ENCODE peak calls at places on chromosome 9, in eight cellular contexts. One of them, this sample, is unnamed.

GRCh38 chr9:123157216-123157615 is 111.2 kb downstream of the STRBP start:
- DNase-seq in ACHN: no peak
- DNase-seq in T follicular helper cell: no peak
- DNase-seq in hippocampal formation: no peak
- DNase-seq in Daoy: no peak
- DNase-seq in mesenchymal stem cell: peak
- DNase-seq in stimulated activated naive CD8-positive, alpha-beta T cell treated with anti-CD3 and anti-CD28 coated beads, Interleukin-15, Interleukin-2, amounts not matched to agents 100 U/mL and 50 U/mL, for 24 hours: no peak
- DNase-seq in cardiac fibroblast: peak
- DNase-seq in this sample: no peak

GRCh38 chr9:92636627-92637026 is 33.3 kb downstream of the IPPK start:
- DNase-seq in ACHN: no peak
- DNase-seq in T follicular helper cell: no peak
- DNase-seq in hippocampal formation: no peak
- DNase-seq in Daoy: no peak
- DNase-seq in mesenchymal stem cell: no peak
- DNase-seq in stimulated activated naive CD8-positive, alpha-beta T cell treated with anti-CD3 and anti-CD28 coated beads, Interleukin-15, Interleukin-2, amounts not matched to agents 100 U/mL and 50 U/mL, for 24 hours: no peak
- DNase-seq in cardiac fibroblast: no peak
- DNase-seq in this sample: no peak

GRCh38 chr9:121450241-121450640 is 49.4 kb downstream of the GGTA1 start:
- DNase-seq in ACHN: no peak
- DNase-seq in T follicular helper cell: no peak
- DNase-seq in hippocampal formation: no peak
- DNase-seq in Daoy: no peak
- DNase-seq in mesenchymal stem cell: peak
- DNase-seq in stimulated activated naive CD8-positive, alpha-beta T cell treated with anti-CD3 and anti-CD28 coated beads, Interleukin-15, Interleukin-2, amounts not matched to agents 100 U/mL and 50 U/mL, for 24 hours: no peak
- DNase-seq in cardiac fibroblast: no peak
- DNase-seq in this sample: no peak

GRCh38 chr9:78863531-78863930 is 566.6 kb downstream of the PSAT1 start:
- DNase-seq in ACHN: no peak
- DNase-seq in T follicular helper cell: no peak
- DNase-seq in hippocampal formation: no peak
- DNase-seq in Daoy: no peak
- DNase-seq in mesenchymal stem cell: no peak
- DNase-seq in stimulated activated naive CD8-positive, alpha-beta T cell treated with anti-CD3 and anti-CD28 coated beads, Interleukin-15, Interleukin-2, amounts not matched to agents 100 U/mL and 50 U/mL, for 24 hours: no peak
- DNase-seq in cardiac fibroblast: no peak
- DNase-seq in this sample: no peak

GRCh38 chr9:37935106-37935505 is 31.2 kb upstream of the SLC25A51 start:
- DNase-seq in ACHN: no peak
- DNase-seq in T follicular helper cell: no peak
- DNase-seq in hippocampal formation: no peak
- DNase-seq in Daoy: no peak
- DNase-seq in mesenchymal stem cell: no peak
- DNase-seq in stimulated activated naive CD8-positive, alpha-beta T cell treated with anti-CD3 and anti-CD28 coated beads, Interleukin-15, Interleukin-2, amounts not matched to agents 100 U/mL and 50 U/mL, for 24 hours: no peak
- DNase-seq in cardiac fibroblast: no peak
- DNase-seq in this sample: no peak

GRCh38 chr9:135394699-135395645 is 84.6 kb upstream of the PPP1R26 start:
- DNase-seq in ACHN: no peak
- DNase-seq in T follicular helper cell: no peak
- DNase-seq in hippocampal formation: no peak
- DNase-seq in Daoy: no peak
- DNase-seq in mesenchymal stem cell: no peak
- DNase-seq in stimulated activated naive CD8-positive, alpha-beta T cell treated with anti-CD3 and anti-CD28 coated beads, Interleukin-15, Interleukin-2, amounts not matched to agents 100 U/mL and 50 U/mL, for 24 hours: no peak
- DNase-seq in cardiac fibroblast: no peak
- DNase-seq in this sample: no peak

GRCh38 chr9:127942152-127943010 is 4.7 kb upstream of the DPM2 start:
- DNase-seq in ACHN: peak
- DNase-seq in T follicular helper cell: no peak
- DNase-seq in hippocampal formation: peak
- DNase-seq in Daoy: peak
- DNase-seq in mesenchymal stem cell: peak
- DNase-seq in stimulated activated naive CD8-positive, alpha-beta T cell treated with anti-CD3 and anti-CD28 coated beads, Interleukin-15, Interleukin-2, amounts not matched to agents 100 U/mL and 50 U/mL, for 24 hours: peak
- DNase-seq in cardiac fibroblast: peak
- DNase-seq in this sample: peak

GRCh38 chr9:137551656-137552534 is at the start of gene MRPL41:
- DNase-seq in ACHN: peak
- DNase-seq in T follicular helper cell: peak
- DNase-seq in hippocampal formation: peak
- DNase-seq in Daoy: peak
- DNase-seq in mesenchymal stem cell: peak
- DNase-seq in stimulated activated naive CD8-positive, alpha-beta T cell treated with anti-CD3 and anti-CD28 coated beads, Interleukin-15, Interleukin-2, amounts not matched to agents 100 U/mL and 50 U/mL, for 24 hours: peak
- DNase-seq in cardiac fibroblast: peak
- DNase-seq in this sample: peak

GRCh38 chr9:101275671-101276250 is 109.0 kb downstream of the BAAT start:
- DNase-seq in ACHN: no peak
- DNase-seq in T follicular helper cell: no peak
- DNase-seq in hippocampal formation: no peak
- DNase-seq in Daoy: no peak
- DNase-seq in mesenchymal stem cell: no peak
- DNase-seq in stimulated activated naive CD8-positive, alpha-beta T cell treated with anti-CD3 and anti-CD28 coated beads, Interleukin-15, Interleukin-2, amounts not matched to agents 100 U/mL and 50 U/mL, for 24 hours: no peak
- DNase-seq in cardiac fibroblast: no peak
- DNase-seq in this sample: no peak

GRCh38 chr9:113526841-113527240 is 63.3 kb downstream of the RGS3 start:
- DNase-seq in ACHN: no peak
- DNase-seq in T follicular helper cell: no peak
- DNase-seq in hippocampal formation: peak
- DNase-seq in Daoy: no peak
- DNase-seq in mesenchymal stem cell: no peak
- DNase-seq in stimulated activated naive CD8-positive, alpha-beta T cell treated with anti-CD3 and anti-CD28 coated beads, Interleukin-15, Interleukin-2, amounts not matched to agents 100 U/mL and 50 U/mL, for 24 hours: no peak
- DNase-seq in cardiac fibroblast: no peak
- DNase-seq in this sample: no peak

GRCh38 chr9:121949766-121950165 is 143.3 kb downstream of the TTLL11 start:
- DNase-seq in ACHN: no peak
- DNase-seq in T follicular helper cell: no peak
- DNase-seq in hippocampal formation: no peak
- DNase-seq in Daoy: no peak
- DNase-seq in mesenchymal stem cell: no peak
- DNase-seq in stimulated activated naive CD8-positive, alpha-beta T cell treated with anti-CD3 and anti-CD28 coated beads, Interleukin-15, Interleukin-2, amounts not matched to agents 100 U/mL and 50 U/mL, for 24 hours: no peak
- DNase-seq in cardiac fibroblast: no peak
- DNase-seq in this sample: no peak

GRCh38 chr9:105132576-105132975 is 111.9 kb upstream of the SLC44A1 start:
- DNase-seq in ACHN: peak
- DNase-seq in T follicular helper cell: no peak
- DNase-seq in hippocampal formation: no peak
- DNase-seq in Daoy: peak
- DNase-seq in mesenchymal stem cell: peak
- DNase-seq in stimulated activated naive CD8-positive, alpha-beta T cell treated with anti-CD3 and anti-CD28 coated beads, Interleukin-15, Interleukin-2, amounts not matched to agents 100 U/mL and 50 U/mL, for 24 hours: no peak
- DNase-seq in cardiac fibroblast: peak
- DNase-seq in this sample: no peak

GRCh38 chr9:38285236-38285635 is 107.3 kb upstream of the ALDH1B1 start:
- DNase-seq in ACHN: no peak
- DNase-seq in T follicular helper cell: no peak
- DNase-seq in hippocampal formation: no peak
- DNase-seq in Daoy: no peak
- DNase-seq in mesenchymal stem cell: no peak
- DNase-seq in stimulated activated naive CD8-positive, alpha-beta T cell treated with anti-CD3 and anti-CD28 coated beads, Interleukin-15, Interleukin-2, amounts not matched to agents 100 U/mL and 50 U/mL, for 24 hours: no peak
- DNase-seq in cardiac fibroblast: no peak
- DNase-seq in this sample: no peak

GRCh38 chr9:125750656-125751035 is 3.5 kb downstream of the PBX3 start:
- DNase-seq in ACHN: no peak
- DNase-seq in T follicular helper cell: no peak
- DNase-seq in hippocampal formation: no peak
- DNase-seq in Daoy: no peak
- DNase-seq in mesenchymal stem cell: no peak
- DNase-seq in stimulated activated naive CD8-positive, alpha-beta T cell treated with anti-CD3 and anti-CD28 coated beads, Interleukin-15, Interleukin-2, amounts not matched to agents 100 U/mL and 50 U/mL, for 24 hours: no peak
- DNase-seq in cardiac fibroblast: peak
- DNase-seq in this sample: no peak

GRCh38 chr9:129312731-129313130 is 134.7 kb upstream of the IER5L start:
- DNase-seq in ACHN: no peak
- DNase-seq in T follicular helper cell: no peak
- DNase-seq in hippocampal formation: no peak
- DNase-seq in Daoy: no peak
- DNase-seq in mesenchymal stem cell: no peak
- DNase-seq in stimulated activated naive CD8-positive, alpha-beta T cell treated with anti-CD3 and anti-CD28 coated beads, Interleukin-15, Interleukin-2, amounts not matched to agents 100 U/mL and 50 U/mL, for 24 hours: no peak
- DNase-seq in cardiac fibroblast: no peak
- DNase-seq in this sample: no peak

GRCh38 chr9:85639675-85640186 is 102.0 kb downstream of the AGTPBP1 start:
- DNase-seq in ACHN: no peak
- DNase-seq in T follicular helper cell: no peak
- DNase-seq in hippocampal formation: no peak
- DNase-seq in Daoy: no peak
- DNase-seq in mesenchymal stem cell: no peak
- DNase-seq in stimulated activated naive CD8-positive, alpha-beta T cell treated with anti-CD3 and anti-CD28 coated beads, Interleukin-15, Interleukin-2, amounts not matched to agents 100 U/mL and 50 U/mL, for 24 hours: no peak
- DNase-seq in cardiac fibroblast: no peak
- DNase-seq in this sample: no peak

GRCh38 chr9:69637801-69638200 is 34.4 kb downstream of the APBA1 start:
- DNase-seq in ACHN: no peak
- DNase-seq in T follicular helper cell: no peak
- DNase-seq in hippocampal formation: no peak
- DNase-seq in Daoy: peak
- DNase-seq in mesenchymal stem cell: peak
- DNase-seq in stimulated activated naive CD8-positive, alpha-beta T cell treated with anti-CD3 and anti-CD28 coated beads, Interleukin-15, Interleukin-2, amounts not matched to agents 100 U/mL and 50 U/mL, for 24 hours: no peak
- DNase-seq in cardiac fibroblast: peak
- DNase-seq in this sample: no peak

GRCh38 chr9:4055055-4055454 is 244.8 kb downstream of the GLIS3 start:
- DNase-seq in ACHN: no peak
- DNase-seq in T follicular helper cell: no peak
- DNase-seq in hippocampal formation: no peak
- DNase-seq in Daoy: no peak
- DNase-seq in mesenchymal stem cell: no peak
- DNase-seq in stimulated activated naive CD8-positive, alpha-beta T cell treated with anti-CD3 and anti-CD28 coated beads, Interleukin-15, Interleukin-2, amounts not matched to agents 100 U/mL and 50 U/mL, for 24 hours: no peak
- DNase-seq in cardiac fibroblast: no peak
- DNase-seq in this sample: no peak

GRCh38 chr9:69980041-69980440 is 63.6 kb upstream of the MAMDC2 start:
- DNase-seq in ACHN: no peak
- DNase-seq in T follicular helper cell: no peak
- DNase-seq in hippocampal formation: no peak
- DNase-seq in Daoy: no peak
- DNase-seq in mesenchymal stem cell: no peak
- DNase-seq in stimulated activated naive CD8-positive, alpha-beta T cell treated with anti-CD3 and anti-CD28 coated beads, Interleukin-15, Interleukin-2, amounts not matched to agents 100 U/mL and 50 U/mL, for 24 hours: no peak
- DNase-seq in cardiac fibroblast: no peak
- DNase-seq in this sample: no peak

GRCh38 chr9:124506931-124507879 is at the start of gene NR5A1:
- DNase-seq in ACHN: no peak
- DNase-seq in T follicular helper cell: no peak
- DNase-seq in hippocampal formation: no peak
- DNase-seq in Daoy: no peak
- DNase-seq in mesenchymal stem cell: no peak
- DNase-seq in stimulated activated naive CD8-positive, alpha-beta T cell treated with anti-CD3 and anti-CD28 coated beads, Interleukin-15, Interleukin-2, amounts not matched to agents 100 U/mL and 50 U/mL, for 24 hours: no peak
- DNase-seq in cardiac fibroblast: no peak
- DNase-seq in this sample: no peak

GRCh38 chr9:129316281-129317030 is 138.4 kb upstream of the IER5L start:
- DNase-seq in ACHN: no peak
- DNase-seq in T follicular helper cell: no peak
- DNase-seq in hippocampal formation: no peak
- DNase-seq in Daoy: no peak
- DNase-seq in mesenchymal stem cell: no peak
- DNase-seq in stimulated activated naive CD8-positive, alpha-beta T cell treated with anti-CD3 and anti-CD28 coated beads, Interleukin-15, Interleukin-2, amounts not matched to agents 100 U/mL and 50 U/mL, for 24 hours: no peak
- DNase-seq in cardiac fibroblast: no peak
- DNase-seq in this sample: no peak